ENCODE peak calls at places on chromosomes 5 and 9, in six cellular contexts. X is CD8-positive, alpha-beta T cell; H is cardiac muscle cell; C is effector memory CD4-positive, alpha-beta T cell; F is body of pancreas; A is A549. T is an unnamed sample.

GRCh38 chr9:12774861-12775367 is at the start of gene LURAP1L:
- DNase-seq in X (no peak), H (peak; percentile 80), C (no peak), F (peak; percentile 77), A (peak; percentile 58), T (no peak)

GRCh38 chr5:57736716-57737115 is 254.1 kb upstream of the ACTBL2 start:
- DNase-seq in X (no peak), H (no peak), C (no peak), F (no peak), A (no peak), T (no peak)

GRCh38 chr5:158660726-158661125 is 439.0 kb downstream of the EBF1 start:
- DNase-seq in X (no peak), H (peak; percentile 26), C (no peak), F (no peak), A (no peak), T (no peak)

GRCh38 chr9:101586651-101587050 is 8.1 kb downstream of the PPP3R2 start:
- DNase-seq in X (no peak), H (no peak), C (no peak), F (no peak), A (no peak), T (no peak)

GRCh38 chr9:83422512-83422911 is 115.7 kb downstream of the FRMD3 start:
- DNase-seq in X (no peak), H (peak; percentile 47), C (no peak), F (no peak), A (no peak), T (no peak)

GRCh38 chr9:133380734-133381133 is 4.6 kb downstream of the STKLD1 start:
- DNase-seq in X (no peak), H (no peak), C (no peak), F (no peak), A (no peak), T (no peak)

GRCh38 chr9:5263568-5264218 is 32.5 kb downstream of the INSL4 start:
- DNase-seq in X (no peak), H (peak; percentile 39), C (no peak), F (peak; percentile 24), A (peak; percentile 22), T (no peak)

GRCh38 chr9:38232895-38233294 is 159.6 kb upstream of the ALDH1B1 start:
- DNase-seq in X (no peak), H (no peak), C (no peak), F (no peak), A (no peak), T (no peak)

GRCh38 chr9:114430443-114430842 is 42.7 kb upstream of the AKNA start:
- DNase-seq in X (no peak), H (no peak), C (no peak), F (no peak), A (no peak), T (no peak)

GRCh38 chr5:156396063-156396829 is 69.3 kb downstream of the SGCD start:
- DNase-seq in X (no peak), H (peak; percentile 78), C (no peak), F (no peak), A (no peak), T (no peak)
- H3K27ac ChIP-seq in X (no peak overlapping the region), H (no peak overlapping the region), C (no peak overlapping the region), F (no peak overlapping the region), A (no peak overlapping the region), T (no peak overlapping the region)

GRCh38 chr5:19555436-19555835 is 432.6 kb downstream of the CDH18 start:
- DNase-seq in X (no peak), H (no peak), C (no peak), F (no peak), A (no peak), T (no peak)
- H3K4me3 ChIP-seq in X (no peak overlapping the region), H (no peak overlapping the region), C (no peak overlapping the region), F (no peak overlapping the region), A (no peak overlapping the region), T (no peak overlapping the region)

GRCh38 chr9:135240222-135240621 is 152.8 kb downstream of the OLFM1 start:
- DNase-seq in X (no peak), H (no peak), C (no peak), F (no peak), A (no peak), T (no peak)

GRCh38 chr9:135242406-135242805 is 154.9 kb downstream of the OLFM1 start:
- DNase-seq in X (no peak), H (no peak), C (no peak), F (no peak), A (no peak), T (no peak)

GRCh38 chr9:135243201-135244190 is 156.0 kb downstream of the OLFM1 start:
- DNase-seq in X (no peak), H (no peak), C (no peak), F (no peak), A (no peak), T (no peak)

GRCh38 chr9:135240871-135241311 is 153.4 kb downstream of the OLFM1 start:
- DNase-seq in X (no peak), H (no peak), C (no peak), F (no peak), A (no peak), T (no peak)

DNA sequence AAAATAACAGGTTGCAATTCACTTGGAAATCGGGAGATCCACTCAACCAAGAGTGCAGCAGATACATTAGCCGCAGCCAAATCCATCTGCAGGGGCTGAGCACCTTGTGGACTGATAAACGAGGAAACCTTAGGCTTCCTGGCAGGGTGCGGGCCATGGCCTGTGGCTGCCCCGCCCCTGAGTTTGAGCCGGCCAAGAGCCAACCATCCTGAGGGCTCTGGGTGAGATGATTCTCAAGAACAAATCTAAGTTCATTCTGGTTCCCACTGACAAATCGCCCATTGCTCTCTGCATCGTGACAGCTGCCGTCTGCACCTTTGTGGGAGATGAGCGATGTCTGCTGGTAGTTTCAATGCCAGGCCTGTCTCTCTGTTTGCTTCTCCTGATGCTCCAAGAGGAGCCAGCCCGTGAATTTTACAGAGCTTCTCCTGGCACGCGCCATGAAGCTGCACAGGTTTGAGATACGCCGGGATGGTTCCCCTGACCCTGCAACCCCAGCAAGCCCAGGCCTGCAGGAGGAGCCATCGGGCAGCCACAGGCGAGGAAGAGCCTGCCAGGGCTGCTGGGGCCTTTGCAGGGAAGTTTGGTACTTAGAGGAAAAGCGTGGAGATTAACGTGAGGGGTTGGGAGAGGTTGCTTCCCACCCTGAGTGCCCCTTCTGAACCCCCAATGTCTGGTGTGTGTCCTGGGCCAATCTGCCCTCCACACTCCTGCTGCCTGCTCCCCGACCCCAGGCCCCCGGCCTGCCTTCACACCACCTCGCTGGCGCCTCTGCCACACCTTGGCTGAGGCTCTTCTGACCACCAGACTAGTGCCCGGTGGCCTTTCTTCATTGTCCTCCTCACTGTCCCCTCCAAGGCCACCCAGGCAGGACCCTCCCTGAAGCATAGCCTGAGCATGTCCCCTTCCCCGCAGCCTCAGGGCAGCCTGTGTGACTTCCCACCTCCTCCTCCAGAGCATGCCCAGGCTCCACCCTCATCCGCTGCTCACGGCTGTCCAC is 154.2 kb downstream of the OLFM1 start:
- DNase-seq in X (no peak), H (no peak), C (no peak), F (no peak), A (no peak), T (no peak)
- H3K4me1 ChIP-seq in X (no peaks in the 10 kb centered on the region), H (peaks cover 29% of the 10 kb centered on the region), C (no peaks in the 10 kb centered on the region), F (peaks cover 18% of the 10 kb centered on the region), A (no peaks in the 10 kb centered on the region), T (no peaks in the 10 kb centered on the region)

GRCh38 chr9:34575775-34576592 is 13.5 kb downstream of the CNTFR start:
- DNase-seq in X (no peak), H (no peak), C (no peak), F (no peak), A (no peak), T (no peak)

GRCh38 chr9:34573599-34574325 is 15.8 kb downstream of the CNTFR start:
- DNase-seq in X (no peak), H (no peak), C (no peak), F (no peak), A (no peak), T (no peak)

GRCh38 chr9:34572628-34573027 is 16.9 kb downstream of the CNTFR start:
- DNase-seq in X (no peak), H (no peak), C (no peak), F (no peak), A (no peak), T (no peak)

GRCh38 chr9:34576593-34576935 is 13.0 kb downstream of the CNTFR start:
- DNase-seq in X (no peak), H (no peak), C (no peak), F (no peak), A (no peak), T (no peak)

DNA sequence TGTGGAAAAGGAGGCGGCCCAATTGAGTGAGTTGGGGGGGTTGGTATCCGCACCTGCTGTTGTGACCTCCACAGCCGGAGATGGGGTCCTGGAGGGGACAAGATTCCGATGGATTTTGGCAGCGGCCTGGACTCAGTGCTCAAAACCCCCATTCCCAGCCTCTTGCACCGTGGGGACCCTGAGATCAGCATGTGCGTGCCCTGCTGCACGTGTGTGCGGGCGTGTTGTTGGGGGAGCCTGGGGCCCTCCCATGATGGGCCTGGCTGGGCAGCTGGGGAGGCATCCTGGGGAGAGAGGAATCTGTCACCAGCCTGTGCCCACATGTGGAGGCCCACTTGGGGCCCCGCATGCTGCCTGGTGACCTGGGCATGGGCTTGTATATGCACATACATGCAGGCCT is 14.9 kb downstream of the CNTFR start:
- DNase-seq in X (no peak), H (no peak), C (no peak), F (no peak), A (no peak), T (no peak)
- H3K27ac ChIP-seq in X (no peak overlapping the region), H (no peak overlapping the region), C (no peak overlapping the region), F (no peak overlapping the region), A (no peak overlapping the region), T (no peak overlapping the region)

GRCh38 chr5:177427919-177428573 is 1.6 kb downstream of the GRK6 start:
- DNase-seq in X (no peak), H (no peak), C (no peak), F (no peak), A (no peak), T (no peak)
- H3K4me3 ChIP-seq in X (peak overlapping the region; percentile 98), H (no peak overlapping the region), C (peak overlapping the region; percentile 62), F (no peak overlapping the region), A (no peak overlapping the region), T (peak overlapping the region; percentile 95)

T was measured in naive thymus-derived CD4-positive, alpha-beta T cell.